ENCODE peak calls at places on chromosome 11, in ten cellular contexts. M is HCT116, S is SK-N-SH, L is H1, Q is neuronal stem cell, V is body of pancreas, J is kidney, F is fibroblast of pulmonary artery, D is right atrium auricular region, N is HFF-Myc. B is an unnamed sample.

GRCh38 chr11:44311339-44312261 is 1.7 kb upstream of the ALX4 start:
- DNase-seq in J (peak), M (no peak), Q (no peak), L (no peak), S (no peak), D (no peak), F (no peak), N (no peak), V (no peak), B (no peak)

GRCh38 chr11:19444231-19444630 is 203.5 kb upstream of the E2F8 start:
- DNase-seq in J (no peak), M (no peak), V (no peak), L (no peak), S (no peak), D (no peak), N (peak), F (peak), Q (no peak), B (no peak)

GRCh38 chr11:77259681-77260080 is 41.8 kb downstream of the GDPD4 start:
- DNase-seq in D (no peak), F (peak), Q (no peak), S (no peak), L (no peak), M (no peak), J (no peak), V (no peak), N (no peak), B (peak)

GRCh38 chr11:27209562-27210005 is 153.4 kb downstream of the CCDC34 start:
- DNase-seq in D (peak), L (no peak), Q (no peak), M (peak), N (peak), V (no peak), F (peak), J (no peak), S (no peak), B (peak)

GRCh38 chr11:11178671-11179070 is 174.4 kb downstream of the CSNK2A3 start:
- DNase-seq in J (no peak), Q (no peak), N (no peak), L (no peak), F (no peak), S (no peak), D (no peak), V (no peak), M (no peak), B (peak)

GRCh38 chr11:13717331-13717730 is 48.9 kb downstream of the FAR1 start:
- DNase-seq in V (no peak), D (no peak), Q (no peak), L (no peak), J (no peak), N (peak), S (no peak), F (peak), M (no peak), B (peak)

GRCh38 chr11:132686827-132687370 is 845.4 kb downstream of the OPCML start:
- DNase-seq in M (no peak), Q (no peak), N (no peak), J (no peak), F (peak), V (no peak), L (no peak), S (no peak), D (no peak), B (peak)

GRCh38 chr11:30546334-30546733 is 39.8 kb downstream of the MPPED2 start:
- DNase-seq in F (no peak), Q (no peak), D (no peak), J (no peak), M (no peak), N (no peak), V (no peak), S (no peak), L (no peak), B (no peak)

GRCh38 chr11:126637800-126638175 is 282.3 kb downstream of the ST3GAL4 start:
- DNase-seq in S (no peak), Q (no peak), L (no peak), N (no peak), V (no peak), J (no peak), F (peak), M (no peak), D (no peak), B (peak)

GRCh38 chr11:17067417-17067816 is 10.1 kb downstream of the RPS13 start:
- DNase-seq in F (no peak), Q (no peak), S (no peak), M (no peak), N (no peak), L (no peak), D (no peak), J (no peak), V (no peak), B (no peak)

GRCh38 chr11:106956887-106957505 is 61.3 kb downstream of the GUCY1A2 start:
- DNase-seq in V (no peak), M (no peak), J (no peak), S (no peak), Q (no peak), F (no peak), L (peak), N (no peak), D (no peak), B (no peak)

GRCh38 chr11:105783216-105783615 is 173.3 kb downstream of the GRIA4 start:
- DNase-seq in M (no peak), N (no peak), D (no peak), J (no peak), F (no peak), Q (no peak), L (no peak), S (no peak), V (no peak), B (no peak)

GRCh38 chr11:47468598-47469214 is 19.8 kb upstream of the RAPSN start:
- DNase-seq in N (no peak), M (no peak), S (no peak), F (peak), D (no peak), V (no peak), L (no peak), Q (no peak), J (peak), B (no peak)

GRCh38 chr11:71542382-71542781 is 4.6 kb downstream of the KRTAP5-8 start:
- DNase-seq in F (no peak), V (no peak), S (no peak), L (no peak), D (no peak), Q (no peak), M (no peak), J (no peak), N (no peak), B (no peak)

GRCh38 chr11:83566948-83567347 is 280.8 kb upstream of the CCDC90B start:
- DNase-seq in J (no peak), Q (no peak), F (peak), M (no peak), V (no peak), L (no peak), D (no peak), S (no peak), N (peak), B (peak)

GRCh38 chr11:134537296-134537695 is 125.3 kb upstream of the B3GAT1 start:
- DNase-seq in Q (no peak), L (no peak), F (no peak), S (no peak), D (no peak), M (no peak), V (no peak), J (peak), N (no peak), B (no peak)

GRCh38 chr11:74460481-74461154 is 6.7 kb downstream of the KCNE3 start:
- DNase-seq in L (no peak), V (no peak), N (no peak), S (no peak), D (peak), M (no peak), F (peak), J (no peak), Q (no peak), B (peak)

GRCh38 chr11:44633641-44634040 is 68.2 kb downstream of the CD82 start:
- DNase-seq in J (no peak), F (peak), S (peak), Q (no peak), N (no peak), M (no peak), L (no peak), V (no peak), D (peak), B (peak)

GRCh38 chr11:104968856-104969776 is 742 bp upstream of the CASP4 start:
- DNase-seq in D (peak), F (peak), S (no peak), L (peak), M (no peak), V (peak), Q (no peak), N (no peak), J (peak), B (peak)

GRCh38 chr11:2269601-2270321 is 627 bp downstream of the ASCL2 start:
- DNase-seq in V (no peak), L (peak), J (peak), Q (no peak), S (peak), F (peak), D (peak), M (no peak), N (peak), B (peak)
- H3K4me3 ChIP-seq in V (no peak), L (no peak), J (no peak), Q (peak), S (no peak), F (no peak), D (peak), M (peak), N (no peak), B (no peak)

DNA sequence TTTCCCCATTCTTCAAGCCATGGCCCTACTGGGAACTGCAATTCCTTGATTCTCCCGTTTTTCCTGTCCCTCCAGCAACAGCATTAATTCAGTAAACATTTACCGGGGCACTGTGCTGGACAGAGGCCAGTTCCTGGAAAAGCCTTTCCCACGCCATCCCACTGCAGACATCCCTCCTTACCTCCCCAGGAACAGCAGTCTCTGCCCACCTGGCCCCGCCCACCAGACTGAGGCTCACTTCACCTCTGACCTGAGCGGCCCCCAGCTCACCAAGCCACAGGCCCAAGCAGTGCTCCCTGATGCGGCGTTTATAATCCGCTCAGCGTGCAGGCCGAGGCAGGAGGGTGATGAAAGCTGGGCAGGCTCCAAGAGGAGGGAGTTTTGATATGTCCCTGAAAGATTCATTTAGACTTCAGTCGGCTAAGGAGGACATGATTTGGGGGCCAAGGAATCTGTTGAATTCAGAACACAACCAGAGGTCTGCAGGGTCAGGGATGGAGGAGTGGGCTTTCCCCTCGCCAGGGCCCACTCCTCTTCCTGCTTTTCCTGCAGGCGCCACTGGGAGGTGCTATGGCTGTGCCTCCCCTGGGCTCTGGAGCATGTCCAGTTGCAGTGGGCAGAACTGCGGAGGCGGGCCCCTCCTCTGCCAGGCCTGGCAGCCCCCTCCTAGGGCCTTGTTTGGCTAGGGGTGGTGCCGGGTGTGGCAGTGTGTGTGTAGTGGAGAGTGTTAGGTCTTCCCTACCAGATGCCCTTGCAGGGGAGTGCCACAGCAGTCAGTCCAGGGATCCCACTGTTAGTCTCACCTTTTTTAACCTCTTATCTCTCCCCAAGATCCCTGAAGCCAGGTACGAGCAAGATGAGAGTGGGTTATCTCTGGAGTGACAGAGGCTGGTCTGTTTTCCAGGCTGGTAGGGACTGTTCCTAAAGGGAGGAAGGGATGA is 1.4 kb upstream of the TAGLN start:
- DNase-seq in V (no peak), L (peak), F (peak), D (no peak), N (no peak), M (no peak), Q (no peak), J (peak), S (peak), B (peak)
- H3K4me3 ChIP-seq in V (no peak), L (no peak), F (no peak), D (peak), N (peak), M (no peak), Q (no peak), J (no peak), S (peak), B (peak)

GRCh38 chr11:121445071-121445768 is 6.9 kb upstream of the SORL1 start:
- DNase-seq in V (no peak), M (no peak), F (no peak), Q (no peak), L (no peak), S (no peak), J (peak), D (no peak), N (no peak), B (no peak)
- H3K4me3 ChIP-seq in V (no peak), M (no peak), F (no peak), Q (no peak), L (no peak), S (no peak), J (no peak), D (no peak), N (no peak), B (no peak)

DNA sequence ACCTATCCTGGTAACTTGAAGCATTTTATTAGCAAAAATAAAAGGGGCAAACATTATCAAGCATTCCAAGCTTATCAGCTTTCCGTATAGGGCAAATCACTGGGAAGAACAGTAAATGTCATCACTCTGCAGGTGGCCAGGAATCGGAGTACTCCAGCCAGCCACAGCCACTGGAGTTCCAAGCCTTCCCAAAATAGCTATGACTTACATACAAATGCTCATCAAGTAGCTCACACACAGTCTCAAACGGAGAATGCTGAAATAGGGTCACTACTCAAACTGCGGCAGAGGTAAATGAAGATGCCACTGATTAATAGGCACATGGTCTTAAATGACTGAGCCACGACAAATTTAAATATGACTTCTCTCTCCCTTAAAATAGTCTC is 2.1 kb downstream of the USP28 start:
- DNase-seq in F (no peak), V (no peak), M (no peak), S (no peak), Q (no peak), J (no peak), N (no peak), L (no peak), D (peak), B (no peak)
- H3K4me3 ChIP-seq in F (no peak), V (no peak), M (no peak), S (no peak), Q (no peak), J (no peak), N (peak), L (peak), D (peak), B (no peak)

DNA sequence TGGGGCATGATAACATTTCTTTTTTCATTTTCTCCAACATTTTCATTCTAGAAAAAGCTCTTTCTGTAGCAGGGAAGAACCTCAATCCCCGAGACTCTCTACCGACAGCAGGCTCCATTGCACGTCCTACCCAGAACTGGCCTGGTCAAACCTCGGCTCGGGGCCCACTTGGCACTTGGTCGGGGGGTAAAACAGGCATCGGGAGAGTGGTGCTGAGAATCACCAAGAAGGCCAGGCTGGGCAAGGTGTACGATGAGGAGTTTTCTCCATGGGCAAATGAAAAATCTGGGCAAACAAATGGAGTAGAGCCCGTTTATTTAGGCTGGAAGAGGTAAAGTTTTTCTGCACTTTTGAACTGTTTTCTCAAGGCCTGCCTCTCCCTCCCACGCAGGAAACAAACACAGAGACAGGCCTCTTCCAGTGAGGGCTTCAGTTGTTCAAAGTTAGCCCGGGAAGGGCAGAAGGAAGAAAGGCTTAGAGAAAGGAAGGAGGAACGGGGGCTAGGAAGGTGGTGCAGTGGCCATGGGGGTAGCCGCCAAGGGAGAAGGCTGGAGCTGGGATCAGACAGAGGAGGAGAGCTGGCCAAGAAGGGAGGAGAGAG is 87.6 kb downstream of the ETS1 start:
- DNase-seq in L (no peak), F (no peak), M (no peak), D (no peak), J (no peak), Q (no peak), V (no peak), N (no peak), S (no peak), B (peak)
- H3K4me3 ChIP-seq in L (no peak), F (no peak), M (no peak), D (no peak), J (no peak), Q (no peak), V (no peak), N (no peak), S (no peak), B (peak)

DNA sequence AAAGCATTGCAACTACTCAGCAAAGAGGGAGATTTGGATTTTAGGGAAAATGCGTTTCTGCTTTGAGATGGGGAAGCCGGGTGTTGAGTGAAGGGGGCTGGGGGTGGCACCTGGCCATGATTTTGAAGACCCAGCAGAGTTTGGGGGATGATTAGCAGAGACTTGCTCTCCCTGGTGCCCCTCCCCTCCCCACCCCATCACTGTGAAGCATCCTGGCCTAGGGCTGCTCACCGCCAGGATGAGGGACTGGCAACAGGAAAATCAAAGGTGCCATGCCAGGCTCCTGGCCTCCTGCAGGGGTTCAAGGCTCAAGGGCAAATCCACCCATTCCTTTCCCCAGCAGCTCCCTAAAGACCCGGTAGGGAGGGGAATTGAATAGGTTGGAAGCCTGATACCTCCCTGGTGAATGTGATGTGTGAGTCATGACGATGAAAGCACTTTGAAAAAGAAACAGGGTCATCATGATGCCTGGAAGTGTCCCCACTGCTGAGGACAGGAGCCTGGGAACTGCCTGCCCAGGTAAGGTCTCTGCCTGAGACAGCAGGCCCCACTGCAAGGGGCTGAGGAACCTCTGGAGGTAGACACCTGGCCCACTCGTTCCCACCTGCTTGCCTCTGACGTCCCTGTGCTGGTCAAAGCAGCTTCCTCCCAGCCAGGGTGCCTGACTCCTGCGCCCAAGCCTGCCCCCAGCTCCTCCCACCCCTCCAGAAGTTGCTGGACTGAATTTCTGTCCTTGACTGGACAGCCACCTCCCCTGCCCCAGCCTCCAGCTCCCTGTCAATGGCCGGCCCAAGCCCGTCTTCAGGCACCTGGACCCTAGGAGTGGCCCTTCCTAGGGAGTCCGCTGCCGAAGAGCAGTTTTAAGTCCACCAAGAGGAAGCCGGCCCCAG is 1.7 kb downstream of the CHST1 start:
- DNase-seq in D (no peak), L (no peak), M (no peak), N (no peak), S (no peak), V (no peak), Q (no peak), F (no peak), J (peak), B (peak)
- H3K4me3 ChIP-seq in D (peak), L (no peak), M (no peak), N (no peak), S (peak), V (no peak), Q (peak), F (peak), J (no peak), B (peak)

B was measured in adipocyte.